ENCODE peak calls at places on chromosomes 11 and 22, in six cellular contexts. L is mesenchymal stem cell, W is neuronal stem cell, S is H9, O is H1, A is trophoblast cell. K is an unnamed sample.

GRCh38 chr11:72692498-72693237 is 18.4 kb upstream of the PDE2A start:
- DNase-seq in L (no peak), W (no peak), S (no peak), O (no peak), A (no peak), K (no peak)

GRCh38 chr11:123924027-123924426 is 15.4 kb upstream of the OR4D5 start:
- DNase-seq in L (no peak), W (no peak), S (no peak), O (no peak), A (no peak), K (no peak)

GRCh38 chr11:123195182-123196059 is at the start of gene CLMP:
- DNase-seq in L (peak), W (no peak), S (peak), O (no peak), A (no peak), K (peak)

GRCh38 chr11:114001416-114001815 is 26.5 kb downstream of the HTR3A start:
- DNase-seq in L (no peak), W (no peak), S (no peak), O (no peak), A (no peak), K (no peak)

GRCh38 chr11:62548545-62549335 is 2.1 kb upstream of the AHNAK start:
- DNase-seq in L (no peak), W (no peak), S (no peak), O (no peak), A (no peak), K (no peak)

GRCh38 chr22:35609261-35609660 is 7.9 kb downstream of the MB start:
- DNase-seq in L (no peak), W (no peak), S (no peak), O (no peak), A (no peak), K (no peak)

GRCh38 chr11:69253028-69253427 is 40.9 kb upstream of the MYEOV start:
- DNase-seq in L (peak), W (no peak), S (no peak), O (no peak), A (no peak), K (peak)

GRCh38 chr11:116984589-116984988 is 113.6 kb downstream of the SIK3 start:
- DNase-seq in L (peak), W (no peak), S (no peak), O (no peak), A (peak), K (peak)

GRCh38 chr22:44409211-44409648 is 88.8 kb downstream of the RTL6 start:
- DNase-seq in L (no peak), W (no peak), S (no peak), O (no peak), A (no peak), K (no peak)

GRCh38 chr11:2180775-2181370 is 9.3 kb upstream of the TH start:
- DNase-seq in L (no peak), W (no peak), S (no peak), O (no peak), A (no peak), K (no peak)

GRCh38 chr11:2178906-2179494 is 7.4 kb upstream of the TH start:
- DNase-seq in L (peak), W (no peak), S (no peak), O (no peak), A (peak), K (peak)

GRCh38 chr11:2179516-2179915 is 7.9 kb upstream of the TH start:
- DNase-seq in L (no peak), W (no peak), S (no peak), O (no peak), A (no peak), K (no peak)

GRCh38 chr11:2182075-2182474 is 10.5 kb upstream of the TH start:
- DNase-seq in L (no peak), W (no peak), S (no peak), O (no peak), A (no peak), K (no peak)

DNA sequence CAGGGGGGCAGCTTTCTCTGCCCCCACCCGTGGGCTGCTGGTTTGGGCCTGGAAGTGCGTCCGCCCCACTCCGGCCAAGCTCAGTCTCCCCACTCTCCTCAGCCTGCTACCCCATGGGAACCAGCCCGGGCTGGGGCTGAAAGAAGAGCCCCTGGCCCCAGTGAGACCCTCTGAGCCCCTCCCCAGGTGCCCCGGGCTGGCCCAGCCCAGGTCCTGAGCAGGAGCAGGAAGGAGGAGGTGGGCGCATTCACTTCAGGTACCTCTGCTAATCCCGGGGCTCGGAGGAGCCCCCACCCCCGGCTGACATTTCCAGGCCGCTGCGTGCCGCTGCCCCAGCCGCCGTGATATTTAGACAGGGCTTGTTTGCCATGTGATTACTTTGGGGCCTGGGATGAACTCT is 8.7 kb upstream of the TH start:
- DNase-seq in L (no peak), W (no peak), S (no peak), O (no peak), A (no peak), K (no peak)
- H3K14ac ChIP-seq in L (no peak), W (peak), S (no peak), O (no peak), A (no peak), K (no peak)

GRCh38 chr11:44257338-44258189 is 52.4 kb downstream of the ALX4 start:
- DNase-seq in L (no peak), W (no peak), S (no peak), O (no peak), A (no peak), K (no peak)
- H3K14ac ChIP-seq in L (no peak), W (no peak), S (no peak), O (no peak), A (no peak), K (no peak)

GRCh38 chr11:127000991-127001390 is 421 bp upstream of the KIRREL3 start:
- DNase-seq in L (no peak), W (no peak), S (no peak), O (no peak), A (no peak), K (peak)

GRCh38 chr11:127002669-127003259 is 2.2 kb upstream of the KIRREL3 start:
- DNase-seq in L (no peak), W (no peak), S (no peak), O (no peak), A (no peak), K (no peak)

GRCh38 chr11:127003260-127003981 is 2.9 kb upstream of the KIRREL3 start:
- DNase-seq in L (peak), W (peak), S (peak), O (no peak), A (peak), K (peak)

GRCh38 chr11:127000291-127000968 is at the start of gene KIRREL3:
- DNase-seq in L (peak), W (no peak), S (peak), O (no peak), A (peak), K (peak)

DNA sequence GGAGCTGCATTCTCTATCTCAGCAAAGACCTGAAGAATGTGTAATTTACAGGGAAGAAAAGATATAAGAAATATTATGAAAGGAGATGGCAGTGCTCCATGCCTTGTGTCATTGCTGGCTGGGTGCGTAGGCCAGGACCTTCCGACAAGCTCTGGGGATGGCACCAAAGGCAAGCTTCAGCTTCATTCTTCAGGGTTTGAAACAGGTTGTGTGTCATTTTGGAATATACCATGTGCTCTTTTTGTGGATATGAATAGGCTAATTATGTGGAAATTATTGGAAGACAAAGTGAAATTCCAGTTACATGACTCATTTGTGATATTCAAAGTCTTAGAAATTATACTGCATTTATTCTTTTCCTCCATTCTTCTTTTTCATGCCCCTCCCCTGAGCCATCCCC is 5.7 kb upstream of the KIRREL3 start:
- DNase-seq in L (no peak), W (no peak), S (no peak), O (no peak), A (no peak), K (peak)
- H3K14ac ChIP-seq in L (no peak), W (no peak), S (no peak), O (no peak), A (no peak), K (no peak)

GRCh38 chr11:67429722-67430121 is 1.4 kb downstream of the RPS6KB2 start:
- DNase-seq in L (no peak), W (no peak), S (no peak), O (no peak), A (no peak), K (no peak)
- H3K14ac ChIP-seq in L (no peak), W (no peak), S (no peak), O (no peak), A (no peak), K (no peak)

GRCh38 chr22:18068381-18068988 is 9.3 kb upstream of the PEX26 start:
- DNase-seq in L (no peak), W (no peak), S (no peak), O (no peak), A (peak), K (peak)
- H3K14ac ChIP-seq in L (no peak), W (no peak), S (no peak), O (no peak), A (no peak), K (peak)

DNA sequence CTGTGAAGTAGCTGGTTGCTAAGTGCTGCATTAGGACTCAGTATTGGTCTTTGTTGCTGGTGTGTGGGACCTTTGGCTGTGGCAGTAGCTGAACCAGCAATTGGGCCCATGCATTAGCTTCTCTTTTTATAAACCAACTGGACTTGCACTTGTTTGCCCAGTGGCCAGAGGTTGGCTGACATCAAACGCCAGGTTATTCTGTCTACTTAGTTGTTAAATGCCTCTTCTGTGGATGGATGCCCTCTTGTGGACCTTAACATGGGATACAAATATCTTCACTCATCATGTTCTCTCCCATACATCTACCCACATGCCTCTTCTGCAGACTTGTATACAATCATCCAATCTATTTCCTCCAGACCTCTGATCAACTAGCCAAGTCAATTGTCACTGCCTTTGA is 26.4 kb upstream of the ARHGAP20 start:
- DNase-seq in L (no peak), W (no peak), S (no peak), O (no peak), A (no peak), K (no peak)
- H3K14ac ChIP-seq in L (no peak), W (no peak), S (no peak), O (no peak), A (no peak), K (no peak)

DNA sequence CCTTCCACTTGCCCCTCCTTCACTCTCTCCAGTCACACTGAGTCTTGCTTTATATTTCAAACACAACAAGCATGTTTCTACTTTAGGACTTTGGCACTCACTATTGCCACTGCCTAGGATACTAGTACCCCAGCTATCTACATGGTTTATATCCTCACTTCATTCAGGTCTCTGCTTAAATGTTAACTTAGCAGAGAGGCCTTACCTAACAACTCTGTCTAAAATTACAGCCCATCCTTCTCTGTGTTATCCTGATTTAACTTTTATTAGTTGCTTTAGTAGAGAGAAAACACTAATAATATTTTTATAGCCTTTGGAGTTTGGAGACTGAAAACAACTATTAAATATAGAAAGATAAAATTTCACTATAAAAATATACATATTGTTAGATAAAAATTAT is 39.0 kb upstream of the B3GNT6 start:
- DNase-seq in L (no peak), W (no peak), S (no peak), O (no peak), A (no peak), K (no peak)
- H3K14ac ChIP-seq in L (no peak), W (no peak), S (no peak), O (no peak), A (no peak), K (no peak)

DNA sequence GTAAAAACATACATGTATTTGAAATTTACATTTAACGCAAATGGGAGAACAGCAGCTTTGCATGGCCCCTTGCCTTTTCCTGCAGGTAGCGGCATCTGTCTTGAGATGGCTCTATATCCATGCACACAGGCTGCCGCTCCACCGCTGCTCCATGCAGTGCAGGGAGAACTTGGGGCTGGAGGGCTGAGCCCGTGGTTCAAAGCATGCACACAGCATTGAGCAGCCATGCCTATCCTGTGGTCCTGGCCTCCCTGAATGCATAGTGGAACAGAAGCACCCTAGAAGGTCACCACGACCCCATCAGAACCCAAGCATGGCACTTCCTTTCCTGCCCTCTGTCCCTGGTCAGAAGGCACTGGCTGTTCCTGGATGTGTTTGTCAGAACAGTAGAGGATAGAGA is 35.0 kb upstream of the TP53I11 start:
- DNase-seq in L (no peak), W (no peak), S (no peak), O (no peak), A (peak), K (no peak)
- H3K14ac ChIP-seq in L (no peak), W (no peak), S (no peak), O (no peak), A (no peak), K (no peak)

K was measured in IMR-90.